ENCODE peak calls at places on chromosomes 7 and 10, in six cellular contexts. O is ovary, S is transverse colon, L is H1, F is upper lobe of left lung, Q is K562. T is an unnamed sample.

GRCh38 chr10:129966831-129967578 is 2.9 kb upstream of the EBF3 start:
- DNase-seq in O (no peak), S (no peak), L (peak; percentile 84), F (no peak), Q (no peak), T (no peak)

GRCh38 chr7:100706672-100707311 is 871 bp downstream of the POP7 start:
- DNase-seq in O (peak; percentile 31), S (no peak), L (no peak), F (no peak), Q (peak; percentile 79), T (no peak)

GRCh38 chr7:128152721-128153120 is 88.4 kb upstream of the LEP start:
- DNase-seq in O (no peak), S (no peak), L (peak; percentile 29), F (no peak), Q (no peak), T (no peak)

GRCh38 chr10:69071610-69072009 is 16.3 kb upstream of the SRGN start:
- DNase-seq in O (no peak), S (no peak), L (no peak), F (no peak), Q (no peak), T (no peak)

GRCh38 chr7:103150192-103150591 is 1.3 kb upstream of the NAPEPLD start:
- DNase-seq in O (no peak), S (peak; percentile 50), L (no peak), F (peak; percentile 57), Q (peak; percentile 81), T (no peak)

GRCh38 chr7:100478966-100479660 is at the start of gene TSC22D4:
- DNase-seq in O (peak; percentile 98), S (peak; percentile 96), L (peak; percentile 96), F (peak; percentile 96), Q (peak; percentile 98), T (peak; percentile 91)

GRCh38 chr10:13868528-13869294 is 281.9 kb downstream of the PRPF18 start:
- DNase-seq in O (no peak), S (no peak), L (no peak), F (no peak), Q (no peak), T (no peak)

GRCh38 chr7:69608878-69609277 is 10.6 kb downstream of the AUTS2 start:
- DNase-seq in O (no peak), S (no peak), L (no peak), F (no peak), Q (no peak), T (no peak)

GRCh38 chr7:84070770-84071169 is 123.8 kb downstream of the SEMA3A start:
- DNase-seq in O (no peak), S (no peak), L (no peak), F (no peak), Q (no peak), T (no peak)

GRCh38 chr10:98916751-98917150 is 318.9 kb downstream of the HPSE2 start:
- DNase-seq in O (no peak), S (no peak), L (no peak), F (no peak), Q (peak; percentile 44), T (no peak)

GRCh38 chr10:6464862-6465430 is 115.1 kb downstream of the PRKCQ start:
- DNase-seq in O (no peak), S (peak; percentile 18), L (no peak), F (no peak), Q (peak; percentile 74), T (no peak)

GRCh38 chr10:125694874-125695273 is 11.9 kb upstream of the TEX36 start:
- DNase-seq in O (no peak), S (no peak), L (no peak), F (no peak), Q (no peak), T (no peak)

GRCh38 chr10:99788598-99789259 is 6.3 kb downstream of the ABCC2 start:
- DNase-seq in O (no peak), S (peak; percentile 20), L (no peak), F (no peak), Q (no peak), T (peak; percentile 17)

GRCh38 chr10:70437721-70438120 is 3.8 kb downstream of the NODAL start:
- DNase-seq in O (no peak), S (no peak), L (no peak), F (no peak), Q (no peak), T (no peak)

GRCh38 chr10:70441161-70441876 is at the start of gene NODAL:
- DNase-seq in O (no peak), S (no peak), L (peak; percentile 81), F (no peak), Q (no peak), T (no peak)

GRCh38 chr10:70442332-70442988 is 979 bp upstream of the NODAL start:
- DNase-seq in O (no peak), S (peak; percentile 46), L (no peak), F (no peak), Q (no peak), T (no peak)

GRCh38 chr10:70441877-70442205 is 360 bp upstream of the NODAL start:
- DNase-seq in O (no peak), S (no peak), L (no peak), F (no peak), Q (no peak), T (no peak)

GRCh38 chr10:70440296-70441160 is 953 bp downstream of the NODAL start:
- DNase-seq in O (no peak), S (no peak), L (peak; percentile 72), F (no peak), Q (no peak), T (no peak)
- H3K4me3 ChIP-seq in O (no peak overlapping the region), S (no peak overlapping the region), L (peak overlapping the region; percentile 23), F (peak overlapping the region; percentile 20), Q (no peak overlapping the region), T (no peak overlapping the region)

GRCh38 chr10:77872151-77872946 is 54.2 kb downstream of the DLG5 start:
- DNase-seq in O (peak; percentile 54), S (peak; percentile 40), L (no peak), F (no peak), Q (no peak), T (no peak)
- TF ChIP-seq EP300 in O (no peak), S (peak; percentile 94), L (no peak), F (no peak), Q (no peak), T (peak; percentile 41)

DNA sequence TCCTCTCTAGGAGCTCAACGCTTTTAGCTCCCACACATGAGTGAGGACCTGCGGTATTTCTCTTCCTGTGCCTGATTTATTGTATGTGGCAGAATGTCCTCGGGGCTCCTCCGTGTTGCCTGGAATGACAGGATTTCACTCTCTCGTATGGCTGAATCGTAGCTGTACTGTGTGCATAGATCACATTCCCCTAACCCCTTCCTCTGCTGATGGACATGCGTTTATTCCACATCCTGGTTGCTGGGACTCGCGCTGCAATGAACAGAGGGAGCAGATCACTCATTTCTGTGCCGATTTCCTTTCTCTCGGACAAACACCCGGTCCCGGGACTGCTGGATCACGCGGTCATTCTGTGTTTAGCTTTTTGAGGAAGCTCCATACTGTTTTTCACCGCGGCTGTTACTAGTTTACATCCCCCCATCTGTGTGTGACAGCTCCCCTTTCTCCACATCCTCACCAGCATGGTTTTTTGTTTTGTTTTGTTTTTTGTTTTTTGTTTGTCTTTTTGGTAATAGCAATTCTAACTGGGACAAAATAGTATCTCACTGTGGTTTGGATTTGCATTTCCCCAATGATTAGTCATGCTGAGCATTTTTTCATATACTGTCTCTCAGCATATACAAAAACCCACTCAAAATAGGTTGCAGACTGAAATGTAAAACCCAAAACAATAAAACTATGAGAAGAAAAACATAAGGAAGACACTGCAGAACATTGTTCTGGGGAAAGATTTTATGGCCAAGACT is 76.4 kb downstream of the FOXL3 start:
- DNase-seq in O (no peak), S (no peak), L (no peak), F (no peak), Q (no peak), T (no peak)
- H3K4me3 ChIP-seq in O (no peak overlapping the region), S (no peak overlapping the region), L (no peak overlapping the region), F (no peak overlapping the region), Q (no peak overlapping the region), T (no peak overlapping the region)

GRCh38 chr7:47757946-47758371 is 176.0 kb upstream of the TNS3 start:
- DNase-seq in O (peak; percentile 80), S (peak; percentile 49), L (no peak), F (peak; percentile 53), Q (no peak), T (peak; percentile 83)
- TF ChIP-seq EP300 in O (no peak), S (no peak), L (no peak), F (peak; percentile 91), Q (no peak), T (peak; percentile 99)

GRCh38 chr10:79344502-79345195 is 2.6 kb upstream of the PPIF start:
- DNase-seq in O (no peak), S (no peak), L (no peak), F (peak; percentile 22), Q (no peak), T (no peak)

GRCh38 chr10:79342811-79343541 is 4.3 kb upstream of the PPIF start:
- DNase-seq in O (peak; percentile 17), S (no peak), L (no peak), F (peak; percentile 21), Q (peak; percentile 59), T (no peak)

GRCh38 chr10:79339266-79339665 is 8.0 kb upstream of the PPIF start:
- DNase-seq in O (no peak), S (no peak), L (no peak), F (no peak), Q (no peak), T (no peak)

GRCh38 chr10:79340646-79341244 is 6.5 kb upstream of the PPIF start:
- DNase-seq in O (no peak), S (no peak), L (no peak), F (peak; percentile 6), Q (no peak), T (no peak)

DNA sequence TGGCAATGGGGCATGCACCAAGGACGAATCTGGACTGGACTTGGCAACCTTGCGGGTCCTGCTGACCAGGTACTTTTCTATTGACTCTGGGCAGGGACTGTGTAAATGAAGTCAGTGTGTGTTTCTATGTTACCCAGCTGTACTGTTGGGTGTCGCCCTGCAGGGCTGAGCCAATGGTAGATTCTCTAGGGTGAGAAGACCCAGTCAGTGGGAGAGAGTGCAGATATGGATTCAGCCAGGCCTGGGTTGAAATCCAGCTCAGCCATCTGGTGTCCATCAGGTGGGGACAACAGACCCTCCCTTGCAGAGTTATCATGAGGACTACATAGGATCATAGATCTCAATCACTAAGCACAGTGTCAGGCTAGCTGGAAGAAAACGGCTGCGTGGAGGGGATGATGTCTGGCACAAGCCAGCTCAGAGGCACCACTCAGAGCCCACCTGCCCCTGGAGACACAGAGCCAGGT is 4.9 kb upstream of the PPIF start:
- DNase-seq in O (no peak), S (no peak), L (no peak), F (peak; percentile 8), Q (no peak), T (no peak)
- H3K4me3 ChIP-seq in O (no peak overlapping the region), S (no peak overlapping the region), L (no peak overlapping the region), F (no peak overlapping the region), Q (no peak overlapping the region), T (no peak overlapping the region)